ENCODE peak calls at places on chromosomes 2 and 18, in four cellular contexts. U, D, T and N are unnamed samples.

GRCh38 chr2:108579631-108580030 is 45.4 kb downstream of the LIMS1 start:
- DNase-seq in U (no peak), D (no peak), T (peak; percentile 25), N (peak; percentile 55)

GRCh38 chr18:44680271-44681038 is at the start of gene SETBP1:
- DNase-seq in U (no peak), D (peak; percentile 71), T (peak; percentile 77), N (peak; percentile 28)

GRCh38 chr2:168700615-168701245 is 101.7 kb upstream of the NOSTRIN start:
- DNase-seq in U (no peak), D (peak; percentile 59), T (peak; percentile 41), N (no peak)

GRCh38 chr2:31413876-31414550 is 529 bp downstream of the XDH start:
- DNase-seq in U (no peak), D (no peak), T (no peak), N (no peak)

GRCh38 chr18:50656841-50657470 is 97.1 kb downstream of the MAPK4 start:
- DNase-seq in U (no peak), D (no peak), T (no peak), N (no peak)

GRCh38 chr18:45402485-45403056 is 212.7 kb upstream of the SLC14A2 start:
- DNase-seq in U (no peak), D (peak; percentile 38), T (no peak), N (no peak)

GRCh38 chr2:239296020-239296932 is 104.5 kb downstream of the HDAC4 start:
- DNase-seq in U (no peak), D (peak; percentile 13), T (no peak), N (peak; percentile 46)

GRCh38 chr2:200625958-200626363 is 40.1 kb downstream of the AOX1 start:
- DNase-seq in U (no peak), D (no peak), T (no peak), N (no peak)

GRCh38 chr2:234949762-234950434 is 1.9 kb upstream of the SH3BP4 start:
- DNase-seq in U (no peak), D (no peak), T (peak; percentile 39), N (no peak)

GRCh38 chr18:13558790-13559189 is 167.6 kb downstream of the FAM210A start:
- DNase-seq in U (no peak), D (no peak), T (no peak), N (no peak)

DNA sequence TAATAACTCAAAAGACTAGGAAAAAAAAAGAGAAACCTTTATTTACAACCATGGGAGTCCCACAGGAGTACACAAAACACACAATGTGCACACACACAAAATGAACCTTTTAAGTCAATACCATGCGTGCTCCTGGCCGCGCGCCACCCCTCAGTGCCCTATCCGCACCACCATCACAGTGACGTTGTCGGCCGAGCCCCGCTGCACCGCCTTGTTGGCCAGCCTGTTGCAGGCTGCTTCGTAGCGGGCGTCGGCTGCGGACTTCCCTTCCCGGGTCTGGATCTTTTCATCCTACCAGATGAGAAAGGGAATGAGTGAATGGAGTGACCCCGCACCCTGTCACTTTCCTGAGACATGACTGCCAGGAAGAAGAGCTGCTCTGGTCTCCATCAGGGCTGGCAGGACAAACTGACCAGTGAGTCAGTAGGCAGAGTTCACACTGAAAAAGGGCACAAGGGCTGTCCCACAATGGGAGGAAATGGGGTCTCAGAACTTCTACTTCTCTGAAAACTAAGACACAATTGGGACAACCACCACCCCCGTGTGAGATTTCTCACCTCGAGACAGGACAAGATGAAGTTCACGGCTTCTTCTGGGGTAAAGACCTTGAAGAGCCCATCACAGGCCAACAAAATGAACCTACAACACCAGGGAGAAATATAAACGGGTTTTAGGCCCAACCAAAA is 11.8 kb downstream of the ERFE start:
- DNase-seq in U (no peak), D (no peak), T (no peak), N (no peak)
- H3K36me3 ChIP-seq in U (peaks cover 6% of the 10 kb centered on the region), D (no peaks in the 10 kb centered on the region), T (peaks cover 14% of the 10 kb centered on the region), N (peaks cover 65% of the 10 kb centered on the region)

DNA sequence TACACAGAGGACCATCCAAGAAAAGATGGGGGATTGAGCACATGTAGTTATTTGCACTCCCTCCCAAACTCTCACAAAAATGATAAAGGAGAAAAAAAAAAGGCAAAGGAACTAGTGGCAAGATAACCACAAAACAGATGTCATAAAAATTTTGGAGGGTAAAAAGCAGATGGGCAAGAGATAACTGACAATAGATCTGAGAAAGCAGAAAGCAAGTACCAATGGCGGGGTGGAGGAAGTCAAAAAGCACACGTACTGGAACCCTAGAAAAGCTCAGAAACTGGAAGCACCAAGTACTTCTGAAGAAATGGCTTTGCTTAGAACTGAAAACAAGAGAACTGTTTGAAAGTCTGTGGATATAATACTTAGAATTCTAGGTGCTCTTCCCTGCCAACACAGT is 81.9 kb downstream of the WDPCP start:
- DNase-seq in U (no peak), D (no peak), T (no peak), N (no peak)
- H3K36me3 ChIP-seq in U (no peaks in the 10 kb centered on the region), D (no peaks in the 10 kb centered on the region), T (no peaks in the 10 kb centered on the region), N (no peaks in the 10 kb centered on the region)

GRCh38 chr18:8820701-8821465 is 115.5 kb downstream of the MTCL1 start:
- DNase-seq in U (no peak), D (no peak), T (no peak), N (no peak)

GRCh38 chr18:8823530-8823929 is 118.2 kb downstream of the MTCL1 start:
- DNase-seq in U (no peak), D (no peak), T (no peak), N (no peak)

GRCh38 chr18:8818982-8819381 is 113.6 kb downstream of the MTCL1 start:
- DNase-seq in U (no peak), D (no peak), T (no peak), N (no peak)

GRCh38 chr18:8822643-8823042 is 117.3 kb downstream of the MTCL1 start:
- DNase-seq in U (no peak), D (no peak), T (no peak), N (no peak)

GRCh38 chr18:8821531-8821930 is 116.2 kb downstream of the MTCL1 start:
- DNase-seq in U (no peak), D (no peak), T (no peak), N (no peak)
- H3K36me3 ChIP-seq in U (peaks cover 16% of the 10 kb centered on the region), D (no peaks in the 10 kb centered on the region), T (no peaks in the 10 kb centered on the region), N (no peaks in the 10 kb centered on the region)

DNA sequence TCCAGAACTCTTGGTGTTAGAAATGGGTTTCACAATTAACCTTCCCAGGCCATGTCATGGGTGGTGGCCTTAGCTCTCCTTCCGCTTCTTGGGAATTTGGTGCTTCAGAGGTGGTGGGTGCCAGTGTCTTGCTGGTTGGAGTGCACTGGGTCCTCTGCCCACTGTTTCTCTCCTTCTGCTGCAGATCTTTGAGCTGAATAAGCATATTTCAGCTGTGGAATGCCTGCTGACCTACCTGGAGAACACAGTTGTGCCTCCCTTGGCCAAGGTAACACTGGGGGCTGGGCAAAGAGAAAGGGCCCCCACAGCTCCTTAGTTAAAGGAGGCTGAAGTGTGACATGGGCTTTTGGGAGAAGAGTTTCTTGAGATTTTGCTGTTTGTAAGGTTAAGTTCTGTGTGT is 32.0 kb upstream of the PRLH start:
- DNase-seq in U (no peak), D (no peak), T (no peak), N (no peak)
- H3K36me3 ChIP-seq in U (no peaks in the 10 kb centered on the region), D (no peaks in the 10 kb centered on the region), T (no peaks in the 10 kb centered on the region), N (no peaks in the 10 kb centered on the region)